ENCODE peak calls at places on chromosomes 5 and 9, in four cellular contexts. One of them, this sample, is unnamed.
A peak's percentile ranks its signal among the peaks of the same experiment; 100 is the strongest.

GRCh38 chr5:170638051-170638450 is 134.2 kb downstream of the KCNIP1 start:
- DNase-seq in IMR-90: no peak
- DNase-seq in H9: no peak
- DNase-seq in H1: no peak
- DNase-seq in this sample: no peak

GRCh38 chr5:98454904-98455303 is 318.6 kb upstream of the RGMB start:
- DNase-seq in IMR-90: peak; percentile 97
- DNase-seq in H9: no peak
- DNase-seq in H1: no peak
- DNase-seq in this sample: no peak

GRCh38 chr5:92665506-92665905 is 915.5 kb downstream of the NR2F1-AS1 start:
- DNase-seq in IMR-90: no peak
- DNase-seq in H9: no peak
- DNase-seq in H1: no peak
- DNase-seq in this sample: no peak

GRCh38 chr9:108205276-108205675 is 650.5 kb downstream of the ACTL7B start:
- DNase-seq in IMR-90: no peak
- DNase-seq in H9: no peak
- DNase-seq in H1: no peak
- DNase-seq in this sample: no peak

GRCh38 chr5:93621340-93621872 is 38.4 kb downstream of the NR2F1 start:
- DNase-seq in IMR-90: peak; percentile 70
- DNase-seq in H9: peak; percentile 72
- DNase-seq in H1: peak; percentile 87
- DNase-seq in this sample: peak; percentile 65

GRCh38 chr5:146671561-146671960 is 155.6 kb upstream of the GPR151 start:
- DNase-seq in IMR-90: no peak
- DNase-seq in H9: no peak
- DNase-seq in H1: no peak
- DNase-seq in this sample: peak; percentile 5

GRCh38 chr9:88995627-88996026 is 4.4 kb downstream of the S1PR3 start:
- DNase-seq in IMR-90: no peak
- DNase-seq in H9: no peak
- DNase-seq in H1: no peak
- DNase-seq in this sample: no peak

GRCh38 chr5:89286320-89286719 is 403.3 kb upstream of the MEF2C start:
- DNase-seq in IMR-90: no peak
- DNase-seq in H9: no peak
- DNase-seq in H1: no peak
- DNase-seq in this sample: no peak

GRCh38 chr9:136608331-136609159 is 54.2 kb upstream of the EGFL7 start:
- DNase-seq in IMR-90: no peak
- DNase-seq in H9: no peak
- DNase-seq in H1: no peak
- DNase-seq in this sample: no peak

GRCh38 chr9:36828574-36829141 is 205.4 kb downstream of the PAX5 start:
- DNase-seq in IMR-90: no peak
- DNase-seq in H9: no peak
- DNase-seq in H1: no peak
- DNase-seq in this sample: no peak

GRCh38 chr9:14769235-14769580 is 46.7 kb upstream of the CER1 start:
- DNase-seq in IMR-90: peak; percentile 5
- DNase-seq in H9: no peak
- DNase-seq in H1: no peak
- DNase-seq in this sample: peak; percentile 79

GRCh38 chr5:172920447-172920849 is 38.8 kb upstream of the RPL26L1 start:
- DNase-seq in IMR-90: peak; percentile 100
- DNase-seq in H9: no peak
- DNase-seq in H1: no peak
- DNase-seq in this sample: peak; percentile 68

GRCh38 chr5:169650701-169651331 is 13.7 kb downstream of the DOCK2 start:
- DNase-seq in IMR-90: peak; percentile 91
- DNase-seq in H9: no peak
- DNase-seq in H1: no peak
- DNase-seq in this sample: no peak

GRCh38 chr5:80704221-80704620 is 49.4 kb upstream of the DHFR start:
- DNase-seq in IMR-90: no peak
- DNase-seq in H9: no peak
- DNase-seq in H1: no peak
- DNase-seq in this sample: peak; percentile 54

GRCh38 chr9:68920921-68921320 is 93.0 kb downstream of the PRKACG start:
- DNase-seq in IMR-90: no peak
- DNase-seq in H9: no peak
- DNase-seq in H1: no peak
- DNase-seq in this sample: no peak

GRCh38 chr9:10562581-10563343 is 50.0 kb downstream of the PTPRD start:
- DNase-seq in IMR-90: no peak
- DNase-seq in H9: no peak
- DNase-seq in H1: no peak
- DNase-seq in this sample: peak; percentile 13

GRCh38 chr9:13388157-13388556 is 108.7 kb upstream of the MPDZ start:
- DNase-seq in IMR-90: no peak
- DNase-seq in H9: no peak
- DNase-seq in H1: no peak
- DNase-seq in this sample: no peak

GRCh38 chr9:82499337-82499736 is 510.8 kb downstream of the SPATA31D1 start:
- DNase-seq in IMR-90: no peak
- DNase-seq in H9: no peak
- DNase-seq in H1: no peak
- DNase-seq in this sample: no peak

GRCh38 chr9:109730228-109730627 is 49.8 kb upstream of the PALM2AKAP2 start:
- DNase-seq in IMR-90: no peak
- DNase-seq in H9: no peak
- DNase-seq in H1: no peak
- DNase-seq in this sample: no peak

GRCh38 chr5:143318270-143318669 is 85.2 kb downstream of the NR3C1 start:
- DNase-seq in IMR-90: no peak
- DNase-seq in H9: no peak
- DNase-seq in H1: no peak
- DNase-seq in this sample: no peak

GRCh38 chr9:90940280-90940679 is 138.7 kb downstream of the SYK start:
- DNase-seq in IMR-90: no peak
- DNase-seq in H9: no peak
- DNase-seq in H1: no peak
- DNase-seq in this sample: no peak

GRCh38 chr9:90946981-90947380 is 145.4 kb downstream of the SYK start:
- DNase-seq in IMR-90: no peak
- DNase-seq in H9: no peak
- DNase-seq in H1: no peak
- DNase-seq in this sample: peak; percentile 13

GRCh38 chr9:90942555-90942954 is 140.9 kb downstream of the SYK start:
- DNase-seq in IMR-90: peak; percentile 48
- DNase-seq in H9: no peak
- DNase-seq in H1: no peak
- DNase-seq in this sample: no peak

GRCh38 chr9:90941661-90942060 is 140.0 kb downstream of the SYK start:
- DNase-seq in IMR-90: no peak
- DNase-seq in H9: no peak
- DNase-seq in H1: no peak
- DNase-seq in this sample: no peak

GRCh38 chr9:90943341-90943740 is 141.7 kb downstream of the SYK start:
- DNase-seq in IMR-90: peak; percentile 57
- DNase-seq in H9: no peak
- DNase-seq in H1: no peak
- DNase-seq in this sample: no peak
- H3K56ac ChIP-seq in IMR-90: no peak overlapping the region
- H3K56ac ChIP-seq in H9: no peak overlapping the region
- H3K56ac ChIP-seq in H1: no peak overlapping the region
- H3K56ac ChIP-seq in this sample: no peak overlapping the region

DNA sequence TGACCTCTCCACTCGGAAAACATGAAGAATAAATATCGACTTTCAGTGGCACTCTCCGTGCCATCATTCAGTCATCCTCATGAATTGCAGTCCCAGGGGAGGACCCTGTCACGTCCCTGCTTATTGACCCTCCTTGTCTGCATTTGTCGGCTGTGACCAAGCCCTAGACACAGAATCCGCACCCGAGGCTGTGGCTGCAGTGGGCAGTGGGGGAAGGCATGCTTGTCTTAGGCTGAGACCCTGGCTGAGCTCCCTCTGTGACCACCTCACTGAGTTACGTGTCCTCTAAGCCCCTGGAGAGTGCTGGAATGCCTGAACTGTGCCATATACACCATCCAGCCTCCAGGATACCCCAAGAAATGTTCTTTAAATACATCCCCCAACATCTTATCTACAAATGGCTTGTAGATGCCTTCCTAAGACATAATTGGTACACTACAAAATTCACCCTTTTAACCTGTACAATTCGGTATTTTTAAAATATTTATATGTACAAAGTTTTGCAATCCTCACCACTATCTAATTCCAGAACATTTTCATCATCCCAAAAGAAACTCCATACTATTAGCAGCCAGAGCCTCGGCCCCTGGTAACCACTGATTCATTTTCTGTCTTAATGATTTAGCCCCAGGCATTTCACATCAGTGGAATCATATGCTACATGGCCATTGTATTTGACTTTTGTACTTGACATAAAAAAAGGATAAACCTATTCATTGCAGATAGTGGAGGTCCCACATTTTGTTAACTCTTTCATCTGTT is 80.8 kb upstream of the ICE1 start:
- DNase-seq in IMR-90: no peak
- DNase-seq in H9: no peak
- DNase-seq in H1: no peak
- DNase-seq in this sample: no peak
- H3K56ac ChIP-seq in IMR-90: no peak overlapping the region
- H3K56ac ChIP-seq in H9: no peak overlapping the region
- H3K56ac ChIP-seq in H1: no peak overlapping the region
- H3K56ac ChIP-seq in this sample: no peak overlapping the region

GRCh38 chr5:159092288-159092687 is 7.4 kb downstream of the EBF1 start:
- DNase-seq in IMR-90: no peak
- DNase-seq in H9: no peak
- DNase-seq in H1: no peak
- DNase-seq in this sample: no peak
- H3K56ac ChIP-seq in IMR-90: no peak overlapping the region
- H3K56ac ChIP-seq in H9: no peak overlapping the region
- H3K56ac ChIP-seq in H1: no peak overlapping the region
- H3K56ac ChIP-seq in this sample: no peak overlapping the region

GRCh38 chr5:57955506-57955905 is 472.9 kb upstream of the ACTBL2 start:
- DNase-seq in IMR-90: no peak
- DNase-seq in H9: no peak
- DNase-seq in H1: no peak
- DNase-seq in this sample: no peak
- H3K56ac ChIP-seq in IMR-90: no peak overlapping the region
- H3K56ac ChIP-seq in H9: no peak overlapping the region
- H3K56ac ChIP-seq in H1: no peak overlapping the region
- H3K56ac ChIP-seq in this sample: no peak overlapping the region

DNA sequence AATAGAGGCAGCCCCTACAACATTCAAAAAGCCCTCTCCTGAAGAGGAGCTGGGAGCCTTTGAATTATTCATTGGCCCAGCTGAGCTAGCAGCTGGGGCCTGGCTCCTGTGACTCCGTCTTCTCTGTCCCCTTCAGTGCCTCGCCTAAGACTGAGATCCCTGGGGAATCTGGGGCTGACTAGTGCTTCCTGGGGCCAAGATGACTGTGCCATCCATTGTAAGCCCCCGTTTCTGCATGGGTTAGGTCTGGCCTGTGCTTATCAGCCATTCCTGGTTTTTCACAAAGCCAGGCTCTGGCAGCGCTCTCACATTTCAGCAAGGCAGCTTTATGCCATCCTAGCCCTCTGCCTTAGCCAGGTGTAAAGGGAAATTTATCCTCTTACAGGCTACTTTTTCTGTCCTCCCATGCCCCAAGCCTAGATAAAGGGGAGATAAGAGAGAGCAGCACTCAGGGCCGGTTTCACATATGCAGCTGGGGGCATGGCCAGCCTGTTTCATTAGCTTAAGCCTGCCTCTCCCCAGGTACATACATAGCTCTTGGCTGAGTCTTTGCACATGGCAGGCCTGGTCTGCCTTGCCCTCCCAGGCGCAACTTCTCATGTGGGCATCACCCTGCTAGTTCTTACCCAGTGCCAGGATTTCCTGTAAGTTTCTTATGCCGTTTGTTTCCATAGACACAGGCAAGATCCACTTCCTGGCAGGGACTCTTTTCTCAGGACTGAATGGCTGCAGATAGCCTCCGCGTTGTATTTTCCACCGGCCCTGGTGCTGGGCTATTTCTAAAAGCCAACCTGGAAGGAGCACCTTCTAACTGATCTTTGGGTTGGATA is 15.8 kb downstream of the PTPA start:
- DNase-seq in IMR-90: no peak
- DNase-seq in H9: peak; percentile 82
- DNase-seq in H1: peak; percentile 57
- DNase-seq in this sample: peak; percentile 82
- H3K56ac ChIP-seq in IMR-90: no peak overlapping the region
- H3K56ac ChIP-seq in H9: no peak overlapping the region
- H3K56ac ChIP-seq in H1: no peak overlapping the region
- H3K56ac ChIP-seq in this sample: peak overlapping the region; percentile 75

GRCh38 chr5:103375356-103375755 is 116.8 kb downstream of the MACIR start:
- DNase-seq in IMR-90: peak; percentile 92
- DNase-seq in H9: no peak
- DNase-seq in H1: no peak
- DNase-seq in this sample: no peak

GRCh38 chr5:103375863-103376591 is 117.5 kb downstream of the MACIR start:
- DNase-seq in IMR-90: peak; percentile 17
- DNase-seq in H9: no peak
- DNase-seq in H1: no peak
- DNase-seq in this sample: no peak

GRCh38 chr5:103374473-103374963 is 116.0 kb downstream of the MACIR start:
- DNase-seq in IMR-90: no peak
- DNase-seq in H9: no peak
- DNase-seq in H1: no peak
- DNase-seq in this sample: no peak

GRCh38 chr5:103371046-103371603 is 112.6 kb downstream of the MACIR start:
- DNase-seq in IMR-90: peak; percentile 33
- DNase-seq in H9: no peak
- DNase-seq in H1: no peak
- DNase-seq in this sample: no peak

GRCh38 chr5:103373576-103374472 is 115.3 kb downstream of the MACIR start:
- DNase-seq in IMR-90: no peak
- DNase-seq in H9: no peak
- DNase-seq in H1: no peak
- DNase-seq in this sample: peak; percentile 64
- H3K56ac ChIP-seq in IMR-90: no peak overlapping the region
- H3K56ac ChIP-seq in H9: no peak overlapping the region
- H3K56ac ChIP-seq in H1: no peak overlapping the region
- H3K56ac ChIP-seq in this sample: no peak overlapping the region